ENCODE peak calls at places on chromosomes 16 and 17, in nine cellular contexts. A, Z, L, S, N, I, D, F and B are unnamed samples.

GRCh38 chr16:86918637-86919036 is 340.3 kb downstream of the FOXL1 start:
- DNase-seq in N (no peak), Z (peak; percentile 13), D (no peak), S (no peak), L (no peak), A (no peak), I (no peak), F (no peak), B (no peak)

GRCh38 chr16:9090101-9090959 is 1.1 kb upstream of the HAPSTR1 start:
- DNase-seq in A (peak; percentile 59), I (peak; percentile 90), S (peak; percentile 51), N (peak; percentile 27), L (peak; percentile 54), Z (peak; percentile 12), D (peak; percentile 80), F (peak; percentile 40), B (no peak)

GRCh38 chr16:22198547-22199293 is 7.4 kb upstream of the EEF2K start:
- DNase-seq in S (no peak), L (no peak), I (no peak), D (no peak), A (no peak), Z (no peak), F (no peak), N (no peak), B (no peak)

GRCh38 chr16:47320546-47321315 is 140.1 kb downstream of the ITFG1 start:
- DNase-seq in N (no peak), Z (no peak), F (no peak), S (no peak), D (no peak), A (no peak), I (no peak), L (no peak), B (no peak)

GRCh38 chr16:59905628-59906027 is 1171.5 kb upstream of the GOT2 start:
- DNase-seq in A (no peak), L (no peak), Z (peak; percentile 50), S (no peak), F (no peak), I (no peak), D (no peak), N (no peak), B (no peak)

GRCh38 chr16:69190046-69190588 is 3.2 kb downstream of the SNTB2 start:
- DNase-seq in S (no peak), A (no peak), F (no peak), L (no peak), D (no peak), I (no peak), Z (peak; percentile 36), N (no peak), B (no peak)

GRCh38 chr16:53502331-53503269 is at the start of gene AKTIP:
- DNase-seq in Z (peak; percentile 54), I (peak; percentile 88), L (no peak), F (peak; percentile 62), S (peak; percentile 18), A (peak; percentile 35), N (peak; percentile 79), D (peak; percentile 44), B (peak; percentile 7)

GRCh38 chr16:85552980-85553435 is 60.1 kb upstream of the GSE1 start:
- DNase-seq in D (peak; percentile 95), F (no peak), S (no peak), N (no peak), I (no peak), L (no peak), Z (no peak), A (no peak), B (no peak)

GRCh38 chr17:55421179-55421934 is at the start of gene MMD:
- DNase-seq in S (no peak), F (peak; percentile 67), A (no peak), I (peak; percentile 82), L (peak; percentile 43), Z (peak; percentile 34), N (no peak), D (no peak), B (no peak)

GRCh38 chr17:7916799-7917198 is 710 bp upstream of the RNF227 start:
- DNase-seq in F (no peak), N (no peak), I (no peak), S (no peak), D (no peak), L (peak; percentile 32), Z (no peak), A (no peak), B (no peak)

GRCh38 chr17:28501421-28502284 is 4.5 kb upstream of the FOXN1 start:
- DNase-seq in A (no peak), D (no peak), Z (no peak), F (no peak), L (no peak), S (no peak), I (no peak), N (no peak), B (no peak)

GRCh38 chr16:59702531-59702930 is 968.4 kb upstream of the GOT2 start:
- DNase-seq in F (no peak), L (no peak), S (no peak), Z (no peak), D (no peak), A (no peak), N (no peak), I (no peak), B (no peak)

GRCh38 chr17:43430936-43431649 is 32.3 kb downstream of the ARL4D start:
- DNase-seq in N (no peak), Z (no peak), F (no peak), D (peak; percentile 8), I (no peak), L (no peak), A (no peak), S (no peak), B (no peak)

GRCh38 chr17:59840329-59840907 is 52.3 kb downstream of the TUBD1 start:
- DNase-seq in S (no peak), L (no peak), N (no peak), A (no peak), Z (peak; percentile 55), D (peak; percentile 45), F (no peak), I (no peak), B (no peak)

GRCh38 chr16:23113185-23113584 is 36.1 kb downstream of the USP31 start:
- DNase-seq in A (no peak), N (no peak), F (no peak), I (no peak), L (no peak), D (no peak), S (no peak), Z (no peak), B (no peak)

GRCh38 chr16:67833035-67833417 is 9.1 kb upstream of the THAP11 start:
- DNase-seq in F (no peak), D (no peak), I (no peak), L (no peak), N (no peak), S (no peak), A (no peak), Z (peak; percentile 68), B (no peak)

GRCh38 chr17:74943808-74944522 is 8.3 kb downstream of the OTOP3 start:
- DNase-seq in F (peak; percentile 47), Z (peak; percentile 98), S (no peak), A (no peak), I (no peak), N (no peak), D (no peak), L (no peak), B (no peak)

GRCh38 chr17:49183801-49184200 is 26.6 kb downstream of the GNGT2 start:
- DNase-seq in S (no peak), F (no peak), I (no peak), A (no peak), Z (no peak), L (no peak), N (no peak), D (no peak), B (no peak)
- H3K9me3 ChIP-seq in S (no peaks in the 10 kb centered on the region), F (peaks cover 6% of the 10 kb centered on the region), I (no peaks in the 10 kb centered on the region), A (no peaks in the 10 kb centered on the region), Z (no peaks in the 10 kb centered on the region), L (no peaks in the 10 kb centered on the region), N (peaks cover 10% of the 10 kb centered on the region), D (no peaks in the 10 kb centered on the region), B (no peaks in the 10 kb centered on the region)

GRCh38 chr17:66714046-66715023 is 120.6 kb upstream of the CACNG5 start:
- DNase-seq in D (no peak), A (no peak), L (no peak), F (no peak), N (no peak), Z (no peak), S (no peak), I (no peak), B (no peak)
- H3K27ac ChIP-seq in D (no peak overlapping the region), A (peak overlapping the region; percentile 79), L (no peak overlapping the region), F (peak overlapping the region; percentile 85), N (peak overlapping the region; percentile 25), Z (no peak overlapping the region), S (peak overlapping the region; percentile 4), I (no peak overlapping the region), B (no peak overlapping the region)

GRCh38 chr17:4914009-4914408 is 11.1 kb upstream of the CHRNE start:
- DNase-seq in Z (peak; percentile 29), F (no peak), D (no peak), L (no peak), I (no peak), S (no peak), A (no peak), N (no peak), B (peak; percentile 54)

GRCh38 chr17:4902540-4902939 is 358 bp downstream of the CHRNE start:
- DNase-seq in N (no peak), Z (no peak), S (no peak), L (no peak), I (peak; percentile 54), F (no peak), D (no peak), A (no peak), B (no peak)

GRCh38 chr17:4908711-4909496 is 6.0 kb upstream of the CHRNE start:
- DNase-seq in D (peak; percentile 93), I (peak; percentile 95), F (peak; percentile 90), S (peak; percentile 69), N (peak; percentile 92), A (peak; percentile 91), Z (peak; percentile 85), L (peak; percentile 87), B (peak; percentile 81)

GRCh38 chr17:4903051-4903818 is at the start of gene CHRNE:
- DNase-seq in A (peak; percentile 81), F (peak; percentile 90), Z (peak; percentile 84), L (peak; percentile 61), D (peak; percentile 87), N (peak; percentile 88), S (peak; percentile 70), I (peak; percentile 83), B (peak; percentile 84)

GRCh38 chr17:4908301-4908700 is 5.4 kb upstream of the CHRNE start:
- DNase-seq in D (peak; percentile 46), A (no peak), F (no peak), N (no peak), Z (no peak), S (no peak), L (no peak), I (peak; percentile 25), B (peak; percentile 47)
- H3K9me3 ChIP-seq in D (no peaks in the 10 kb centered on the region), A (no peaks in the 10 kb centered on the region), F (no peaks in the 10 kb centered on the region), N (no peaks in the 10 kb centered on the region), Z (no peaks in the 10 kb centered on the region), S (no peaks in the 10 kb centered on the region), L (no peaks in the 10 kb centered on the region), I (no peaks in the 10 kb centered on the region), B (no peaks in the 10 kb centered on the region)

DNA sequence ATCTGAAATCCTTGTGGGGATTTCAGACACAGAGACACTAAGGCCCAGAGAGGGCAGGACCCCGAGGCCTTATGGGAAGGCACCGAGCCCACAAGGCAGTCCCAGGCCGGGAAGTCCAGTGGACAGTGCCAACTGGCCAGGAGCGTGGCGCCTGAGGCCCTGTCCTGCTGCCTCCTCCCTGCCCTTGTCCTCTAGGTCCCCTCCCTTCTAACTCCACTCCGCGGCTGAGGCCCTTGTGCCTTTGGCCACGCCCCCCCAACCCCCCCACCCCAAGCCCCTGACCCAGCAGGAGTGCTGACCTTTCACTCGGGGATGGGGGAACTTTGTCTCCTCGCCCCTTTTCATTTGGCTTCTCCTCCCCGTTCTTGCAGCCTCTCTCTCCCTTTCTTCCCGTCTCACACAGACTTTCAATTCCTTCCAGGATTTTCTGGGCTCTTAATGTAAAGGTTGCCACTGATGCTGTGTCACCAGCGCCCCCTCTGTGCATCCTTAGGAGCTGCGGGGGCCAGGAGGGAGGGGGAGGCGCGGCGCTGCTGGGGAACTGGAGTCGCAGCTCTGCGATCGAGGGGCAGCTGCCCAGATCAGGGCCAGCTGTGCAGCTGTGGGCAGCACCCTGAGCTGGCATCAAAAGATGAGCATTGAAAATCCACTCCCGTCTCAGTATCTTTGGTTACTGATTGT is 29.1 kb downstream of the CRHR1 start:
- DNase-seq in D (peak; percentile 91), I (no peak), S (no peak), F (no peak), N (no peak), A (peak; percentile 63), L (no peak), Z (no peak), B (peak; percentile 18)
- H3K27ac ChIP-seq in D (no peak overlapping the region), I (no peak overlapping the region), S (no peak overlapping the region), F (no peak overlapping the region), N (no peak overlapping the region), A (no peak overlapping the region), L (no peak overlapping the region), Z (no peak overlapping the region), B (no peak overlapping the region)